ENCODE peak calls at places on chromosomes 12 and 14, in eight cellular contexts. R is EH; T is HTR-8/SVneo; L is CD4-positive, alpha-beta memory T cell; Y is chondrocyte; D is heart left ventricle; O is upper lobe of right lung; X is bronchial epithelial cell. Q is an unnamed sample.

GRCh38 chr14:95504135-95505029 is 12.1 kb downstream of the SYNE3 start:
- DNase-seq in L (no peak), R (peak), Y (no peak), O (no peak), D (no peak), T (no peak), X (no peak), Q (no peak)

GRCh38 chr14:99393059-99393655 is 87.5 kb downstream of the SETD3 start:
- DNase-seq in T (peak), Y (no peak), O (peak), L (peak), D (no peak), R (peak), X (peak), Q (peak)

GRCh38 chr12:53213348-53213747 is 6.3 kb upstream of the ITGB7 start:
- DNase-seq in T (peak), R (peak), O (peak), Y (no peak), L (peak), D (peak), X (peak), Q (peak)

GRCh38 chr14:76829016-76829365 is 2.8 kb downstream of the LRRC74A start:
- DNase-seq in Y (no peak), R (no peak), O (no peak), D (peak), L (no peak), X (no peak), T (no peak), Q (no peak)

GRCh38 chr12:26921886-26922285 is 15.9 kb downstream of the INTS13 start:
- DNase-seq in D (no peak), T (no peak), O (no peak), Y (no peak), X (no peak), L (no peak), R (no peak), Q (no peak)

GRCh38 chr14:54182419-54183040 is 214.3 kb upstream of the CDKN3 start:
- DNase-seq in L (no peak), D (no peak), T (peak), R (peak), Y (no peak), X (peak), O (no peak), Q (peak)

GRCh38 chr14:58736606-58737005 is 98.8 kb downstream of the DACT1 start:
- DNase-seq in T (no peak), Y (no peak), X (no peak), O (no peak), L (no peak), R (peak), D (no peak), Q (no peak)

GRCh38 chr12:57096099-57096572 is 7.2 kb downstream of the NAB2 start:
- DNase-seq in T (no peak), L (no peak), R (no peak), Y (no peak), X (peak), O (no peak), D (no peak), Q (peak)

GRCh38 chr12:106284294-106285105 is 18.0 kb upstream of the TCP11L2 start:
- DNase-seq in R (peak), L (no peak), Y (no peak), T (no peak), O (no peak), D (no peak), X (no peak), Q (no peak)

GRCh38 chr12:25276199-25276937 is 25.6 kb upstream of the KRAS start:
- DNase-seq in X (peak), L (no peak), O (no peak), D (no peak), R (peak), T (peak), Y (no peak), Q (peak)

GRCh38 chr12:104578453-104578852 is 121.7 kb downstream of the CHST11 start:
- DNase-seq in T (peak), D (no peak), O (no peak), X (peak), Y (no peak), L (no peak), R (peak), Q (peak)

GRCh38 chr14:71467419-71467818 is 464.8 kb upstream of the RGS6 start:
- DNase-seq in O (no peak), Y (no peak), R (peak), X (no peak), L (no peak), D (no peak), T (no peak), Q (no peak)

GRCh38 chr12:48185181-48185919 is 1.9 kb downstream of the CCDC184 start:
- DNase-seq in L (no peak), Y (no peak), T (no peak), D (no peak), O (no peak), R (no peak), X (no peak), Q (no peak)

GRCh38 chr12:50647479-50647878 is 116.4 kb upstream of the ATF1 start:
- DNase-seq in T (no peak), Y (no peak), L (no peak), D (no peak), R (peak), X (peak), O (no peak), Q (peak)

GRCh38 chr12:12946686-12947355 is 5.1 kb downstream of the GPRC5D start:
- DNase-seq in D (no peak), X (no peak), T (no peak), L (no peak), Y (no peak), O (no peak), R (peak), Q (no peak)

GRCh38 chr12:104219908-104220404 is 4.4 kb downstream of the TXNRD1 start:
- DNase-seq in X (peak), Y (no peak), D (no peak), L (peak), O (no peak), T (peak), R (peak), Q (peak)

GRCh38 chr14:92513966-92514843 is 624 bp downstream of the RIN3 start:
- DNase-seq in D (no peak), L (peak), O (peak), R (peak), Y (no peak), X (no peak), T (peak), Q (peak)

GRCh38 chr12:12445882-12446181 is 89.0 kb downstream of the BORCS5 start:
- DNase-seq in Y (no peak), T (no peak), O (no peak), R (peak), X (peak), L (no peak), D (no peak), Q (no peak)

GRCh38 chr12:49422038-49422575 is 54.8 kb downstream of the SPATS2 start:
- DNase-seq in L (no peak), O (no peak), X (no peak), R (no peak), T (no peak), Y (no peak), D (no peak), Q (no peak)

GRCh38 chr14:87547536-87547935 is 445.4 kb downstream of the GALC start:
- DNase-seq in Y (no peak), R (no peak), O (no peak), X (no peak), D (no peak), L (no peak), T (no peak), Q (no peak)

GRCh38 chr12:53207042-53207441 is at the start of gene ITGB7:
- DNase-seq in R (no peak), Y (no peak), X (no peak), T (no peak), O (no peak), D (no peak), L (peak), Q (no peak)

GRCh38 chr12:127722651-127723050 is 544.3 kb upstream of the TMEM132C start:
- DNase-seq in D (no peak), L (no peak), R (no peak), Y (no peak), T (no peak), X (no peak), O (no peak), Q (no peak)

GRCh38 chr12:127559349-127560040 is 707.5 kb upstream of the TMEM132C start:
- DNase-seq in T (peak), Y (no peak), R (peak), D (peak), X (peak), L (peak), O (no peak), Q (peak)

GRCh38 chr14:60618200-60618599 is 31.1 kb downstream of the SIX1 start:
- DNase-seq in T (no peak), R (no peak), Y (no peak), L (no peak), D (no peak), O (no peak), X (no peak), Q (no peak)

GRCh38 chr12:14601692-14602091 is 34.0 kb upstream of the PLBD1 start:
- DNase-seq in R (no peak), L (no peak), D (no peak), O (no peak), Y (no peak), X (no peak), T (no peak), Q (no peak)

GRCh38 chr12:9711664-9712063 is 21.2 kb downstream of the CLECL1 start:
- DNase-seq in L (no peak), D (no peak), T (no peak), Y (no peak), O (no peak), R (peak), X (no peak), Q (peak)

GRCh38 chr12:30044206-30044605 is 260.5 kb upstream of the TMTC1 start:
- DNase-seq in T (no peak), D (no peak), R (no peak), X (no peak), Y (no peak), L (no peak), O (no peak), Q (no peak)

GRCh38 chr14:21049263-21049662 is 7.1 kb downstream of the RNASE7 start:
- DNase-seq in R (peak), D (no peak), L (no peak), X (no peak), Y (no peak), T (no peak), O (no peak), Q (no peak)

GRCh38 chr12:82593901-82594396 is 92.8 kb upstream of the TMTC2 start:
- DNase-seq in R (no peak), D (no peak), X (no peak), T (no peak), O (no peak), L (no peak), Y (no peak), Q (no peak)

GRCh38 chr14:67003009-67003753 is 186.1 kb upstream of the GARIN2 start:
- DNase-seq in R (peak), T (no peak), L (no peak), O (no peak), Y (no peak), D (no peak), X (peak), Q (no peak)

GRCh38 chr14:88463318-88463717 is 77.9 kb downstream of the SPATA7 start:
- DNase-seq in D (no peak), R (peak), X (peak), O (no peak), L (peak), T (peak), Y (no peak), Q (peak)

GRCh38 chr14:93148979-93149378 is 33.3 kb upstream of the ITPK1 start:
- DNase-seq in D (no peak), O (no peak), Y (no peak), X (no peak), R (no peak), T (no peak), L (no peak), Q (no peak)

GRCh38 chr12:121581681-121582439 is 1.0 kb upstream of the KDM2B start:
- DNase-seq in O (no peak), D (no peak), R (peak), L (peak), Y (no peak), T (no peak), X (no peak), Q (no peak)

GRCh38 chr12:117857632-117858274 is 111.0 kb downstream of the KSR2 start:
- DNase-seq in O (no peak), D (no peak), R (peak), X (peak), T (no peak), L (peak), Y (no peak), Q (peak)

GRCh38 chr14:71021347-71022014 is 114.2 kb downstream of the PCNX1 start:
- DNase-seq in X (no peak), Y (no peak), R (peak), T (peak), D (no peak), O (no peak), L (no peak), Q (peak)

GRCh38 chr12:49662998-49663843 is 39.9 kb downstream of the PRPF40B start:
- DNase-seq in D (peak), L (peak), T (peak), R (peak), Y (no peak), O (peak), X (peak), Q (peak)

GRCh38 chr14:75769047-75769685 is 108.1 kb downstream of the TTLL5 start:
- DNase-seq in X (peak), O (no peak), Y (no peak), L (no peak), R (no peak), T (no peak), D (no peak), Q (no peak)

GRCh38 chr14:23153891-23154796 is 29.3 kb downstream of the SLC7A8 start:
- DNase-seq in D (peak), X (peak), L (no peak), R (peak), Y (no peak), T (no peak), O (peak), Q (no peak)

Q was measured in ACHN.